ENCODE peak calls at places on chromosomes 11 and 22, in ten cellular contexts. M is colonic mucosa, V is SJSA1, Z is left ventricle myocardium inferior, W is bronchial epithelial cell, Y is tibial nerve, H is neuronal stem cell, I is suprapubic skin, L is heart left ventricle, A is prostate gland. G is an unnamed sample. For H3K27me3, the result is how much of the 10 kb centered on the place peaks cover.

GRCh38 chr22:44845796-44846720 is 93.7 kb downstream of the ARHGAP8 start:
- DNase-seq in M (no peak), V (no peak), Z (no peak), W (no peak), Y (no peak), H (no peak), I (no peak), L (no peak), A (no peak), G (peak)

GRCh38 chr11:36711104-36711825 is 113.2 kb upstream of the RAG2 start:
- DNase-seq in M (no peak), V (no peak), Z (no peak), W (peak), Y (no peak), H (no peak), I (no peak), L (no peak), A (no peak), G (no peak)

GRCh38 chr22:23220485-23221350 is 40.4 kb downstream of the BCR start:
- DNase-seq in M (peak), V (no peak), Z (peak), W (peak), Y (no peak), H (no peak), I (no peak), L (no peak), A (no peak), G (no peak)

GRCh38 chr11:103326070-103326794 is 217.0 kb downstream of the DYNC2H1 start:
- DNase-seq in M (peak), V (no peak), Z (no peak), W (peak), Y (peak), H (peak), I (no peak), L (peak), A (peak), G (no peak)

GRCh38 chr22:22912135-22912408 is 24.5 kb downstream of the IGLL5 start:
- DNase-seq in M (no peak), V (no peak), Z (no peak), W (no peak), Y (no peak), H (no peak), I (no peak), L (no peak), A (no peak), G (no peak)

GRCh38 chr22:49005557-49005956 is 822.1 kb downstream of the BRD1 start:
- DNase-seq in M (peak), V (no peak), Z (no peak), W (no peak), Y (no peak), H (no peak), I (no peak), L (no peak), A (no peak), G (no peak)

GRCh38 chr22:39183991-39184585 is 31.6 kb upstream of the CBX7 start:
- DNase-seq in M (no peak), V (no peak), Z (no peak), W (no peak), Y (no peak), H (no peak), I (peak), L (peak), A (no peak), G (no peak)

GRCh38 chr22:47065756-47066615 is 303.5 kb downstream of the TBC1D22A start:
- DNase-seq in M (no peak), V (no peak), Z (peak), W (no peak), Y (no peak), H (no peak), I (no peak), L (no peak), A (no peak), G (peak)

GRCh38 chr22:28053871-28054621 is 135.0 kb upstream of the PITPNB start:
- DNase-seq in M (no peak), V (no peak), Z (no peak), W (no peak), Y (no peak), H (no peak), I (no peak), L (no peak), A (no peak), G (no peak)

GRCh38 chr11:57493507-57494503 is 21.7 kb downstream of the SLC43A1 start:
- DNase-seq in M (peak), V (no peak), Z (peak), W (peak), Y (peak), H (peak), I (no peak), L (peak), A (peak), G (no peak)

GRCh38 chr11:46560300-46561025 is 33.4 kb downstream of the AMBRA1 start:
- DNase-seq in M (peak), V (no peak), Z (no peak), W (no peak), Y (no peak), H (no peak), I (no peak), L (no peak), A (peak), G (no peak)

GRCh38 chr11:102564110-102564509 is 33.6 kb upstream of the MMP7 start:
- DNase-seq in M (no peak), V (no peak), Z (no peak), W (peak), Y (no peak), H (no peak), I (no peak), L (no peak), A (no peak), G (no peak)

GRCh38 chr11:72850832-72851231 is 36.6 kb downstream of the ATG16L2 start:
- DNase-seq in M (no peak), V (no peak), Z (no peak), W (no peak), Y (no peak), H (no peak), I (no peak), L (no peak), A (no peak), G (no peak)

GRCh38 chr22:22753526-22754267 is 109.3 kb downstream of the GGTLC2 start:
- DNase-seq in M (peak), V (peak), Z (no peak), W (peak), Y (peak), H (peak), I (no peak), L (no peak), A (peak), G (no peak)

GRCh38 chr11:35163707-35164496 is 24.9 kb downstream of the CD44 start:
- DNase-seq in M (no peak), V (no peak), Z (no peak), W (no peak), Y (no peak), H (no peak), I (no peak), L (no peak), A (no peak), G (no peak)

GRCh38 chr11:123209591-123209990 is 14.5 kb upstream of the CLMP start:
- DNase-seq in M (no peak), V (no peak), Z (no peak), W (no peak), Y (no peak), H (no peak), I (no peak), L (no peak), A (no peak), G (no peak)

GRCh38 chr22:26689553-26690301 is 32.3 kb downstream of the MIAT start:
- DNase-seq in M (no peak), V (no peak), Z (no peak), W (no peak), Y (no peak), H (peak), I (no peak), L (no peak), A (no peak), G (no peak)

GRCh38 chr22:26692215-26692614 is 34.8 kb downstream of the MIAT start:
- DNase-seq in M (no peak), V (no peak), Z (no peak), W (no peak), Y (no peak), H (no peak), I (no peak), L (no peak), A (no peak), G (no peak)

GRCh38 chr22:26691377-26691716 is 34.0 kb downstream of the MIAT start:
- DNase-seq in M (no peak), V (no peak), Z (no peak), W (no peak), Y (no peak), H (no peak), I (no peak), L (no peak), A (no peak), G (no peak)

GRCh38 chr22:26687439-26687838 is 30.1 kb downstream of the MIAT start:
- DNase-seq in M (no peak), V (no peak), Z (no peak), W (no peak), Y (no peak), H (no peak), I (no peak), L (no peak), A (no peak), G (no peak)

GRCh38 chr22:26690654-26691376 is 33.4 kb downstream of the MIAT start:
- DNase-seq in M (no peak), V (no peak), Z (no peak), W (no peak), Y (no peak), H (no peak), I (no peak), L (no peak), A (no peak), G (no peak)
- H3K4me3 ChIP-seq in M (no peak), V (no peak), Z (no peak), W (no peak), Y (no peak), H (no peak), I (no peak), L (no peak), A (no peak), G (no peak)

GRCh38 chr11:109756951-109757350 is 335.0 kb downstream of the C11orf87 start:
- DNase-seq in M (no peak), V (no peak), Z (no peak), W (no peak), Y (no peak), H (no peak), I (no peak), L (no peak), A (no peak), G (no peak)
- H3K27me3 ChIP-seq in M (under half), V (under half), Z (under half), W (under half), Y (under half), H (under half), I (under half), L (under half), A (under half), G (under half)

GRCh38 chr11:75813622-75814039 is 1.4 kb upstream of the UVRAG start:
- DNase-seq in M (no peak), V (no peak), Z (no peak), W (peak), Y (no peak), H (no peak), I (no peak), L (no peak), A (no peak), G (no peak)

GRCh38 chr11:75815345-75815983 is 454 bp downstream of the UVRAG start:
- DNase-seq in M (peak), V (no peak), Z (no peak), W (no peak), Y (no peak), H (no peak), I (no peak), L (peak), A (no peak), G (no peak)

GRCh38 chr11:75814686-75815344 is at the start of gene UVRAG:
- DNase-seq in M (peak), V (peak), Z (peak), W (peak), Y (peak), H (peak), I (peak), L (peak), A (peak), G (peak)

GRCh38 chr11:75814369-75814685 is 683 bp upstream of the UVRAG start:
- DNase-seq in M (no peak), V (no peak), Z (no peak), W (peak), Y (no peak), H (no peak), I (no peak), L (no peak), A (no peak), G (no peak)

GRCh38 chr11:75816561-75817239 is 1.7 kb downstream of the UVRAG start:
- DNase-seq in M (no peak), V (no peak), Z (no peak), W (no peak), Y (no peak), H (no peak), I (no peak), L (no peak), A (no peak), G (no peak)
- H3K4me3 ChIP-seq in M (peak), V (peak), Z (peak), W (peak), Y (peak), H (peak), I (peak), L (peak), A (peak), G (peak)

DNA sequence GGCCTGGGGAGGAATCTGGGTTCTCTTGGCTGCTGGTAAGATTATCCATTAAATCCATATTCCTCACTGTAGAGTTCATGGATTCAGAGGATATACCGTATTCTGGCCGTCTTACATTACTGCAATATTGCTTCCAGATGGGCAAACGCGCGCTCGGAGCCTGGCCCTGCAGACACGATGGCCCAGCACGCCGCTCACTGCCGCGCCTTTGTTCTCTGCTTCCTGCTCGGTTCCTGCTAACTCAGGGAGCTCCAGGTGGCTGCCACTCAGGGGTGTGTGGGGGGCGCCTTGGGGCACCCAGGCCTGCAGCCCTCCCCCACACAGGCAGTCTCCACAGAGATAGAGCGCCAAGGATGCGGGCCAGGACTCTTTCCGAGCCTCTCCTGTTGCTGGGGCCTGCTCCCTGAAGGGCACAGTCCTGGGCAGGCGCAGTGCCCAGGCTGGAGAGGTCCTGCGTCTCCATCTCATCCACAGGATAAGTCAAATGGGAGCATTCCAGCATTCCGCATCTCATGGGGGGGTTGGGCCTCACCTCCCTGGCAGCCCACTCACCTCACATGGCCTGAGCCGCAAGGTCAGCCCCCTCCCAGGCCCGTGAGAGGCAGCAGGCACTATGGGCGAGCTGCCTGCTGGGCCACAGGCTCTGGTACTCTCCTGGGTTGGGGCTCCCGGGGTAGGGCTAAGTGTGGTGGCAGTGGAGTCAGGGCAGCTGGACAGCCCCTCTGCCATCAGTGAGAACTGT is 14.1 kb upstream of the KCNQ1OT1 start:
- DNase-seq in M (no peak), V (no peak), Z (no peak), W (no peak), Y (no peak), H (no peak), I (no peak), L (no peak), A (no peak), G (no peak)
- H3K27me3 ChIP-seq in M (under half), V (under half), Z (under half), W (under half), Y (under half), H (under half), I (under half), L (under half), A (under half), G (under half)

GRCh38 chr11:64638017-64638664 is 47.1 kb downstream of the SLC22A12 start:
- DNase-seq in M (peak), V (no peak), Z (no peak), W (no peak), Y (no peak), H (no peak), I (no peak), L (no peak), A (no peak), G (no peak)

GRCh38 chr11:64638829-64639228 is 47.8 kb downstream of the SLC22A12 start:
- DNase-seq in M (no peak), V (no peak), Z (no peak), W (no peak), Y (no peak), H (no peak), I (no peak), L (no peak), A (no peak), G (no peak)

GRCh38 chr11:64637346-64638016 is 46.5 kb downstream of the SLC22A12 start:
- DNase-seq in M (no peak), V (no peak), Z (no peak), W (no peak), Y (no peak), H (no peak), I (no peak), L (no peak), A (no peak), G (no peak)

GRCh38 chr11:64641596-64642417 is 50.8 kb downstream of the SLC22A12 start:
- DNase-seq in M (no peak), V (no peak), Z (no peak), W (no peak), Y (no peak), H (no peak), I (no peak), L (no peak), A (no peak), G (no peak)

GRCh38 chr11:64639885-64640284 is 48.9 kb downstream of the SLC22A12 start:
- DNase-seq in M (no peak), V (no peak), Z (no peak), W (no peak), Y (no peak), H (no peak), I (no peak), L (no peak), A (no peak), G (no peak)
- H3K4me3 ChIP-seq in M (no peak), V (no peak), Z (no peak), W (no peak), Y (no peak), H (no peak), I (no peak), L (no peak), A (no peak), G (no peak)

GRCh38 chr11:114180301-114181055 is 115.7 kb upstream of the NNMT start:
- DNase-seq in M (peak), V (no peak), Z (no peak), W (peak), Y (no peak), H (no peak), I (no peak), L (peak), A (peak), G (no peak)
- H3K27me3 ChIP-seq in M (under half), V (under half), Z (under half), W (under half), Y (under half), H (under half), I (under half), L (under half), A (under half), G (under half)

GRCh38 chr11:83025267-83025704 is 46.4 kb downstream of the RAB30 start:
- DNase-seq in M (no peak), V (no peak), Z (no peak), W (peak), Y (no peak), H (no peak), I (no peak), L (no peak), A (no peak), G (no peak)
- H3K4me3 ChIP-seq in M (no peak), V (no peak), Z (no peak), W (no peak), Y (no peak), H (no peak), I (no peak), L (no peak), A (no peak), G (no peak)

GRCh38 chr22:31605851-31606585 is 56.0 kb downstream of the PISD start:
- DNase-seq in M (no peak), V (no peak), Z (no peak), W (peak), Y (no peak), H (no peak), I (peak), L (no peak), A (no peak), G (peak)
- H3K27me3 ChIP-seq in M (under half), V (under half), Z (under half), W (under half), Y (under half), H (under half), I (under half), L (under half), A (under half), G (under half)

GRCh38 chr22:42615092-42615859 is 593 bp upstream of the POLDIP3 start:
- DNase-seq in M (peak), V (peak), Z (peak), W (peak), Y (peak), H (peak), I (peak), L (peak), A (peak), G (peak)
- H3K4me3 ChIP-seq in M (peak), V (peak), Z (peak), W (peak), Y (peak), H (peak), I (peak), L (peak), A (peak), G (peak)

G was measured in RWPE2.